ENCODE peak calls at places on chromosomes 7 and 10, in ten cellular contexts. N, M, L, G, W, U, R, I, Q and Y are unnamed samples.

GRCh38 chr7:118041336-118041878 is 142.6 kb upstream of the LSM8 start:
- DNase-seq in M (no peak), L (no peak), W (no peak), G (no peak), Q (no peak), R (no peak), I (no peak), N (no peak), U (no peak), Y (no peak)

GRCh38 chr7:137539111-137539715 is 195.7 kb upstream of the PTN start:
- DNase-seq in R (no peak), N (no peak), U (no peak), M (no peak), G (no peak), I (no peak), W (peak; percentile 97), Q (peak; percentile 97), L (no peak), Y (no peak)

GRCh38 chr7:927031-927671 is 27.3 kb downstream of the ADAP1 start:
- DNase-seq in L (no peak), M (no peak), U (no peak), G (no peak), I (peak; percentile 37), Q (no peak), R (peak; percentile 75), N (no peak), W (no peak), Y (peak; percentile 41)

GRCh38 chr10:112732277-112732891 is 217.7 kb upstream of the TCF7L2 start:
- DNase-seq in L (no peak), Q (peak; percentile 45), W (peak; percentile 50), G (no peak), I (no peak), N (no peak), R (no peak), M (no peak), U (no peak), Y (no peak)

GRCh38 chr7:86942995-86943394 is 116.5 kb downstream of the ELAPOR2 start:
- DNase-seq in L (no peak), I (no peak), N (no peak), U (no peak), W (no peak), M (no peak), Q (no peak), G (no peak), R (no peak), Y (no peak)

GRCh38 chr10:86964061-86964846 is 4.0 kb upstream of the ADIRF start:
- DNase-seq in I (peak; percentile 38), Q (no peak), N (no peak), R (no peak), W (no peak), M (no peak), U (no peak), L (no peak), G (no peak), Y (no peak)

GRCh38 chr7:997404-998395 is 14.7 kb downstream of the CYP2W1 start:
- DNase-seq in N (no peak), U (no peak), M (no peak), I (no peak), R (no peak), Q (no peak), W (no peak), G (no peak), L (no peak), Y (no peak)

GRCh38 chr10:74078037-74078436 is 72.6 kb downstream of the AP3M1 start:
- DNase-seq in R (no peak), I (no peak), W (peak; percentile 95), U (no peak), N (peak; percentile 41), Q (peak; percentile 93), L (no peak), M (no peak), G (peak; percentile 51), Y (no peak)

GRCh38 chr10:100025528-100026070 is 15.9 kb upstream of the DNMBP start:
- DNase-seq in M (no peak), U (no peak), I (no peak), W (no peak), G (no peak), L (no peak), Q (no peak), N (no peak), R (no peak), Y (no peak)

GRCh38 chr7:80309971-80310549 is 175.4 kb downstream of the GNAI1 start:
- DNase-seq in W (peak; percentile 21), G (no peak), I (no peak), Q (peak; percentile 7), R (no peak), M (no peak), N (no peak), L (no peak), U (no peak), Y (no peak)
- H3K4me1 ChIP-seq in W (peaks cover 2% of the 10 kb centered on the region), G (no peaks in the 10 kb centered on the region), I (no peaks in the 10 kb centered on the region), Q (peaks cover 11% of the 10 kb centered on the region), R (no peaks in the 10 kb centered on the region), M (no peaks in the 10 kb centered on the region), N (no peaks in the 10 kb centered on the region), L (no peaks in the 10 kb centered on the region), U (no peaks in the 10 kb centered on the region), Y (peaks cover 2% of the 10 kb centered on the region)

DNA sequence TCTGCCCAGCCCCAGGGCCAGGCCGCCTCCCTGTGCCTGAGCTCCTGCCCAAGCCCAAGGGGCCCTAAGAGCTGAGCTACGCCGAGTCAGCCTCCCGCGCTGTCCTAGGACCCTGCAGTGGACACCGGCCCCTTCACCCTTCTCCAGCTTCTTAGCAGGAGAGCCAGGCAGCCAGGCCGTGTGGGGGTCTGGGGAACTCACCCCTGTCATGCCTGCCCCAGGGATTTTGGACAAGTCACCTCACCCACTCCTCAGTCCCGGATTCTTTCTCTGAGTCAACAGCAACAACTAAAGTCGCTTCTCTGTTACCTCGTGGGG is 79.3 kb downstream of the MKI67 start:
- DNase-seq in R (no peak), Q (no peak), G (no peak), W (no peak), M (no peak), U (no peak), I (no peak), L (no peak), N (no peak), Y (no peak)
- H3K4me3 ChIP-seq in R (no peak overlapping the region), Q (no peak overlapping the region), G (peak overlapping the region; percentile 77), W (no peak overlapping the region), M (peak overlapping the region; percentile 94), U (peak overlapping the region; percentile 57), I (no peak overlapping the region), L (no peak overlapping the region), N (peak overlapping the region; percentile 70), Y (no peak overlapping the region)

GRCh38 chr7:30475580-30475979 is 3.0 kb downstream of the NOD1 start:
- DNase-seq in L (no peak), Q (peak; percentile 42), W (peak; percentile 47), M (no peak), U (no peak), N (no peak), R (no peak), G (no peak), I (no peak), Y (no peak)

GRCh38 chr7:30474485-30474884 is 4.1 kb downstream of the NOD1 start:
- DNase-seq in U (no peak), N (no peak), M (no peak), L (no peak), Q (no peak), I (no peak), G (no peak), R (no peak), W (no peak), Y (no peak)

GRCh38 chr7:30478349-30479228 is at the start of gene NOD1:
- DNase-seq in M (peak; percentile 49), R (peak; percentile 90), W (peak; percentile 81), Q (peak; percentile 63), U (peak; percentile 27), I (peak; percentile 85), L (peak; percentile 73), N (no peak), G (peak; percentile 72), Y (peak; percentile 88)

GRCh38 chr7:30474893-30475292 is 3.7 kb downstream of the NOD1 start:
- DNase-seq in G (no peak), R (no peak), M (no peak), W (peak; percentile 95), Q (peak; percentile 96), N (no peak), I (no peak), U (no peak), L (no peak), Y (no peak)

GRCh38 chr7:30476401-30477145 is 2.0 kb downstream of the NOD1 start:
- DNase-seq in M (no peak), U (no peak), G (no peak), Q (no peak), N (no peak), R (no peak), I (no peak), L (no peak), W (no peak), Y (no peak)
- H3K4me1 ChIP-seq in M (peaks cover 40% of the 10 kb centered on the region), U (peaks cover 11% of the 10 kb centered on the region), G (peaks cover 64% of the 10 kb centered on the region), Q (peaks cover 25% of the 10 kb centered on the region), N (peaks cover 32% of the 10 kb centered on the region), R (no peaks in the 10 kb centered on the region), I (no peaks in the 10 kb centered on the region), L (peaks cover 51% of the 10 kb centered on the region), W (peaks cover 27% of the 10 kb centered on the region), Y (no peaks in the 10 kb centered on the region)

GRCh38 chr7:19119372-19119771 is 1.9 kb upstream of the TWIST1 start:
- DNase-seq in I (no peak), R (no peak), Q (no peak), W (no peak), L (no peak), U (no peak), M (no peak), N (no peak), G (no peak), Y (no peak)

GRCh38 chr7:19116121-19117080 is 1.0 kb downstream of the TWIST1 start:
- DNase-seq in N (no peak), I (no peak), U (no peak), G (no peak), R (no peak), W (peak; percentile 58), L (no peak), Q (peak; percentile 36), M (no peak), Y (peak; percentile 49)

GRCh38 chr7:19117870-19118608 is 603 bp upstream of the TWIST1 start:
- DNase-seq in Q (no peak), I (no peak), G (no peak), R (no peak), M (no peak), N (no peak), L (no peak), U (no peak), W (no peak), Y (peak; percentile 76)

GRCh38 chr7:19118896-19119301 is 1.5 kb upstream of the TWIST1 start:
- DNase-seq in M (no peak), U (no peak), N (no peak), G (no peak), W (no peak), L (no peak), R (no peak), Q (no peak), I (no peak), Y (no peak)

DNA sequence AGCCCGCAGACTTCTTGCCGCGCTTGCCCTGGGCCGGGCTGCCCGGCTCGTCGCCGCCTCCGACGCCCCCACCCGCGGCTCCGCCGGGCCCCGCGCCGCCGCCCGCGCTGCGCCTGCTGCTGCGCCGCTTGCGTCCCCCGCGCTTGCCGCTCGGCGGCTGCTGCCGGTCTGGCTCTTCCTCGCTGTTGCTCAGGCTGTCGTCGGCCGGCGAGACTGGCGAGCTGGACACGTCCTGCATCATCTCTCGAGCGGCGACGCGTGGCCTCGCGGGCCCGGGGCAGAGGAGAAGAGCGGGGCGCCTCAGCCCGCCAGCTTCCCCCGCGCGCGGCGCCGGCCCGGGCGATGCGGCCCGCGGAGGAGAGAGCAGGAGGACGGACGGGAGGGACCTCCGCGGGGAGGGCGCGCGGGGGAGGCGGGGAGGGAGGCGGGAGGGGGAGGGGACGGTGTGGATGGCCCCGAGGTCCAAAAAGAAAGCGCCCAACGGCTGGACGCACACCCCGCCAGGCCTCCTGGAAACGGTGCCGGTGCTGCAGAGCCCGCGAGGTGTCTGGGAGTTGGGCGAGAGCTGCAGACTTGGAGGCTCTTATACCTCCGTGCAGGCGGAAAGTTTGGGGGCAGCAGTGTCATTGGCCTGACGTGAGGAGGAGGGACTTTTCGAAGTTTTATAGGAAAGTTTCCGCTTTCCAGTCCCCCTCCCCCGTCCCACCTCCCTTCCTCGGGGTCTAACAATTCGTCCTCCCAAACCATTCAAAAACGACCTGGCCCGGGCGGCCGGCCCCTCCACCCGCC is at the start of gene TWIST1:
- DNase-seq in G (no peak), Q (peak; percentile 87), N (no peak), W (peak; percentile 90), M (no peak), U (no peak), I (no peak), L (no peak), R (no peak), Y (peak; percentile 90)
- H3K4me3 ChIP-seq in G (no peak within 1 kb of the TSS), Q (peak within 1 kb of the TSS; percentile 94), N (no peak within 1 kb of the TSS), W (peak within 1 kb of the TSS; percentile 70), M (no peak within 1 kb of the TSS), U (no peak within 1 kb of the TSS), I (peak within 1 kb of the TSS; percentile 18), L (peak within 1 kb of the TSS; percentile 60), R (peak within 1 kb of the TSS; percentile 25), Y (peak within 1 kb of the TSS; percentile 90)